ENCODE peak calls at places on chromosomes 12 and 14, in eight cellular contexts. F is putamen, M is NCI-H1092 treated with DMSO at 0.1 percent for 48 hours, I is SW480, Q is GM19239, Y is activated gamma-delta T cell treated with Interleukin-2 at 50 U/mL for 16 hours, C is GM18507, U is ELF-1. G is an unnamed sample.

GRCh38 chr12:52203126-52203921 is 11.5 kb upstream of the KRT80 start:
- DNase-seq in F (peak; percentile 31), M (peak; percentile 27), I (peak; percentile 99), Q (no peak), Y (no peak), C (no peak), U (peak; percentile 55), G (no peak)

GRCh38 chr12:25497021-25497420 is 56.1 kb downstream of the LMNTD1 start:
- DNase-seq in F (no peak), M (no peak), I (no peak), Q (no peak), Y (no peak), C (no peak), U (no peak), G (no peak)

GRCh38 chr14:71632440-71632946 is 299.7 kb upstream of the RGS6 start:
- DNase-seq in F (no peak), M (no peak), I (no peak), Q (no peak), Y (no peak), C (no peak), U (no peak), G (no peak)

GRCh38 chr12:14902465-14902864 is 16.8 kb upstream of the MGP start:
- DNase-seq in F (no peak), M (no peak), I (no peak), Q (no peak), Y (no peak), C (no peak), U (no peak), G (no peak)

GRCh38 chr14:80356413-80356812 is 145.1 kb upstream of the DIO2 start:
- DNase-seq in F (no peak), M (peak; percentile 71), I (peak; percentile 30), Q (no peak), Y (no peak), C (no peak), U (no peak), G (no peak)

GRCh38 chr14:51463461-51463860 is 188.2 kb upstream of the FRMD6 start:
- DNase-seq in F (no peak), M (no peak), I (no peak), Q (no peak), Y (no peak), C (no peak), U (no peak), G (no peak)

GRCh38 chr14:85057266-85057665 is 472.7 kb upstream of the FLRT2 start:
- DNase-seq in F (no peak), M (no peak), I (no peak), Q (no peak), Y (no peak), C (no peak), U (no peak), G (no peak)

GRCh38 chr14:102363182-102363952 is 626 bp downstream of the TECPR2 start:
- DNase-seq in F (no peak), M (no peak), I (peak; percentile 21), Q (peak; percentile 16), Y (peak; percentile 10), C (no peak), U (peak; percentile 30), G (no peak)

GRCh38 chr14:101019974-101020710 is 116.6 kb upstream of the RTL1 start:
- DNase-seq in F (no peak), M (no peak), I (no peak), Q (no peak), Y (no peak), C (no peak), U (no peak), G (no peak)

GRCh38 chr12:111570090-111570961 is 28.8 kb downstream of the ATXN2 start:
- DNase-seq in F (no peak), M (no peak), I (peak; percentile 61), Q (no peak), Y (no peak), C (no peak), U (no peak), G (no peak)

GRCh38 chr14:39739796-39740195 is 307.6 kb upstream of the FBXO33 start:
- DNase-seq in F (peak; percentile 49), M (no peak), I (no peak), Q (no peak), Y (no peak), C (no peak), U (no peak), G (no peak)

G was measured in GM12864.